ENCODE peak calls at places on chromosomes 3 and 15, in nine cellular contexts. G, N, A, T, M, Z, E, P and O are unnamed samples.

GRCh38 chr3:144018776-144019175 is 47.2 kb downstream of the DIPK2A start:
- DNase-seq in A (no peak), P (peak; percentile 85), T (no peak), G (no peak), Z (no peak), M (no peak), E (no peak), N (peak; percentile 58), O (no peak)

GRCh38 chr3:23221136-23221535 is 18.0 kb downstream of the UBE2E2 start:
- DNase-seq in M (no peak), T (no peak), Z (no peak), N (no peak), G (no peak), A (no peak), P (no peak), E (no peak), O (no peak)

GRCh38 chr3:112585782-112586181 is 23.9 kb downstream of the SLC35A5 start:
- DNase-seq in N (no peak), T (no peak), A (no peak), E (no peak), G (no peak), M (no peak), Z (no peak), P (no peak), O (no peak)

GRCh38 chr3:60017631-60018030 is 967.8 kb upstream of the CFAP20DC start:
- DNase-seq in M (no peak), E (no peak), G (no peak), T (no peak), N (no peak), A (no peak), Z (no peak), P (peak; percentile 4), O (peak; percentile 65)

GRCh38 chr3:50356553-50356952 is 2.8 kb downstream of the TMEM115 start:
- DNase-seq in G (peak; percentile 60), E (no peak), N (peak; percentile 44), Z (peak; percentile 87), P (peak; percentile 23), A (no peak), M (peak; percentile 61), T (peak; percentile 61), O (no peak)

GRCh38 chr3:63753567-63753966 is 65.5 kb upstream of the C3orf49 start:
- DNase-seq in E (no peak), N (peak; percentile 21), P (peak; percentile 32), M (no peak), Z (no peak), G (no peak), A (no peak), T (no peak), O (no peak)

GRCh38 chr3:195189821-195190220 is 81.1 kb downstream of the XXYLT1 start:
- DNase-seq in G (no peak), N (no peak), P (no peak), A (no peak), T (no peak), E (no peak), M (no peak), Z (no peak), O (no peak)

GRCh38 chr15:62779041-62779810 is 263.3 kb upstream of the TPM1 start:
- DNase-seq in N (peak; percentile 82), A (no peak), E (peak; percentile 19), T (peak; percentile 24), G (no peak), Z (no peak), P (peak; percentile 48), M (peak; percentile 32), O (no peak)

GRCh38 chr3:16583551-16583950 is 21.7 kb downstream of the DAZL start:
- DNase-seq in A (no peak), M (no peak), P (no peak), N (no peak), G (no peak), T (no peak), E (no peak), Z (no peak), O (no peak)

GRCh38 chr3:14152233-14152962 is 26.0 kb downstream of the XPC start:
- DNase-seq in A (no peak), G (no peak), E (no peak), Z (no peak), T (no peak), M (no peak), P (no peak), N (no peak), O (no peak)

GRCh38 chr3:94065819-94066218 is 3.0 kb downstream of the NSUN3 start:
- DNase-seq in Z (no peak), T (no peak), G (no peak), P (no peak), E (no peak), N (no peak), M (no peak), A (no peak), O (no peak)

GRCh38 chr3:97917813-97918536 is 54.3 kb downstream of the RIOX2 start:
- DNase-seq in A (no peak), M (no peak), P (peak; percentile 77), E (no peak), T (no peak), Z (no peak), N (peak; percentile 58), G (no peak), O (no peak)

GRCh38 chr15:100785181-100786138 is 94.2 kb upstream of the ALDH1A3 start:
- DNase-seq in G (no peak), Z (peak; percentile 24), T (no peak), E (no peak), A (no peak), N (no peak), P (no peak), M (no peak), O (peak; percentile 54)

GRCh38 chr15:74403981-74404563 is 29.7 kb downstream of the SEMA7A start:
- DNase-seq in M (no peak), G (no peak), P (no peak), T (no peak), N (peak; percentile 32), Z (peak; percentile 59), E (no peak), A (peak; percentile 66), O (peak; percentile 95)

GRCh38 chr3:120554727-120555660 is 41.1 kb upstream of the NDUFB4 start:
- DNase-seq in G (no peak), T (no peak), P (no peak), Z (no peak), M (peak; percentile 30), N (no peak), E (no peak), A (no peak), O (no peak)
- H3K4me3 ChIP-seq in G (no peak overlapping the region), T (no peak overlapping the region), P (no peak overlapping the region), Z (no peak overlapping the region), M (no peak overlapping the region), N (no peak overlapping the region), E (no peak overlapping the region), A (no peak overlapping the region), O (no peak overlapping the region)

GRCh38 chr3:184576457-184577240 is 15.1 kb downstream of the EPHB3 start:
- DNase-seq in Z (no peak), T (no peak), M (no peak), G (no peak), A (no peak), N (no peak), P (no peak), E (no peak), O (no peak)

GRCh38 chr3:184575701-184576100 is 14.1 kb downstream of the EPHB3 start:
- DNase-seq in N (no peak), G (no peak), P (no peak), T (no peak), E (no peak), M (no peak), A (no peak), Z (no peak), O (no peak)

GRCh38 chr3:184572528-184573270 is 11.1 kb downstream of the EPHB3 start:
- DNase-seq in P (no peak), G (no peak), A (no peak), T (no peak), M (no peak), Z (no peak), E (no peak), N (no peak), O (no peak)

GRCh38 chr3:184577546-184577945 is 16.0 kb downstream of the EPHB3 start:
- DNase-seq in Z (no peak), A (no peak), G (no peak), P (no peak), M (no peak), T (no peak), N (no peak), E (no peak), O (no peak)

GRCh38 chr3:184574552-184575430 is 13.2 kb downstream of the EPHB3 start:
- DNase-seq in E (no peak), G (no peak), A (no peak), Z (no peak), N (peak; percentile 47), M (no peak), T (no peak), P (no peak), O (no peak)
- H3K4me3 ChIP-seq in E (no peak overlapping the region), G (no peak overlapping the region), A (no peak overlapping the region), Z (no peak overlapping the region), N (no peak overlapping the region), M (no peak overlapping the region), T (no peak overlapping the region), P (no peak overlapping the region), O (no peak overlapping the region)

DNA sequence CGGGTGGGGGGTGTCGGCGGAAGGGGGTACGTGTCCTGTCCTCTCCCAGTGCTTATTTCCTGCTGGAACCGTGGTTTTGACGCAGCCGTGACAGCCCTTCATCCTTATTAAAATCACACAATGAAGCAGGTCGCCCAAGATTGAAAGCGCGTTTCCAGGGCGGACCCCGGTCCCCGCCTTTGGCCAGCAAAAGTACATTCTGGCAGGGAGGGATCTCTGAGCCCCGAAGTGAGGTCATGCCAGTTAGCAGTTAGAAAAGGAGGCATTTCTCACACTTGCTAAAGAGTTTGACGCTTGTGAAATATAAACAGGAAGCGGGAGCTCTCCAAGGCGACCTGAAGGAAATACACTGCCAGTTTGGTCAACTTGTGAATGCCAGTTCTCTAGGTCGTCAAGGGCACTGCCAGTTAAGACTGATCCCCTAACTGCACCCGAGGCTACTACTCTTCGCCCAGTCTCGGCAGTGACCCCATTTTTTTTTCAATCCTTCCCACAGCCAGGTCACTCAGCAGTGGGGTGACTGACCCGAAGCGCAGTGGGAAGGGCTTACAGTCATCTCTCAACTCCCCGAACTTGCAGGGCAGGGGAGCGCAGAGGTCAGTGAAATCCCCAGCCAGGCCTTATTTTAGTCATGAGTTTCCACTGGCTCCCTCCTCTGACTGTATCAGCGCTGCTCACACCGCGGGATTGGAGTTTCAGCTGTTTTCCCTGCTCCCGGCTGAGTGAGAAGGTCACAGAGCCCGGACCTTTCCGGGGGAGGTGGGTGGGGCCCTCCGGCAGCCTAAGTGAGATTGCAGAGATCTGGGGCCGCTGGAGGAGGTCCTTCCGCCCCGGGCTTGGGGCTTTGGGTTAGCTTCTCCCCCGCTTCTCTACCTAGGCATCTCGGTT is 2.0 kb upstream of the BHLHE40 start:
- DNase-seq in M (peak; percentile 96), Z (peak; percentile 89), G (peak; percentile 75), P (peak; percentile 88), A (peak; percentile 86), N (peak; percentile 94), T (peak; percentile 86), E (peak; percentile 88), O (peak; percentile 95)
- H3K4me3 ChIP-seq in M (peak overlapping the region; percentile 98), Z (peak overlapping the region; percentile 97), G (peak overlapping the region; percentile 97), P (peak overlapping the region; percentile 19), A (peak overlapping the region; percentile 72), N (peak overlapping the region; percentile 50), T (no peak overlapping the region), E (peak overlapping the region; percentile 88), O (peak overlapping the region; percentile 84)

DNA sequence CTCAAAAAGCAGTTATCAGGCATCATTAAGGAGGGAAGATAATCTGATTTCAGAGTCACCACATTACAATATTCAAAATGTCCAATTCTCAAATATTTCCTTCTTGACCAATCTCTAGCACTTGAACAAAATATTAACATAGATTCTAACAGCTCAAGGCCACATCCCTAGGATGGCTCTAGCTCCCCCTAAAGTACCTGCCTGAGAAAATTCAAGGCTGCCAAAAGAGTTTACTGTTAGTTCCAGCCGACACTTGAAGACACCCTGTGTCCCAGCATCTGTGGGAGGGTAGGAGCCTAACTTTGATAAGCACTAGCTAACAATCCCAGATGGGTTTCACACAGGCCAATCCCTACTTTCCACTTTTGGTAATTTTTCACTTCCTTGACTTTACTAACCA is 10.4 kb downstream of the NSMCE3 start:
- DNase-seq in P (no peak), G (no peak), N (no peak), A (no peak), M (no peak), Z (no peak), E (no peak), T (no peak), O (peak; percentile 13)
- H3K4me3 ChIP-seq in P (no peak overlapping the region), G (no peak overlapping the region), N (no peak overlapping the region), A (no peak overlapping the region), M (no peak overlapping the region), Z (no peak overlapping the region), E (no peak overlapping the region), T (no peak overlapping the region), O (no peak overlapping the region)